ENCODE peak calls at places on chromosomes 5 and 9, in ten cellular contexts. G is MM.1S, R is GM23338, O is PC-3, J is fibroblast of lung, P is hepatocyte, U is neural progenitor cell, D is PC-9, T is HCT116, L is endothelial cell of umbilical vein. B is an unnamed sample.

GRCh38 chr5:62059960-62060359 is 246.0 kb upstream of the KIF2A start:
- DNase-seq in T (no peak), J (no peak), U (no peak), L (no peak), G (no peak), R (no peak), P (no peak), D (no peak), O (no peak), B (no peak)

GRCh38 chr5:54040018-54040417 is 270.4 kb downstream of the ARL15 start:
- DNase-seq in O (no peak), J (no peak), P (no peak), L (no peak), R (no peak), G (no peak), D (no peak), U (no peak), T (no peak), B (no peak)

GRCh38 chr9:76873056-76873792 is 32.7 kb downstream of the PRUNE2 start:
- DNase-seq in L (no peak), P (no peak), J (no peak), R (peak; percentile 83), O (no peak), G (no peak), T (no peak), D (no peak), U (peak; percentile 91), B (peak; percentile 91)

GRCh38 chr9:99079542-99079941 is 25.4 kb upstream of the TGFBR1 start:
- DNase-seq in J (no peak), P (no peak), U (no peak), G (no peak), R (no peak), D (no peak), O (no peak), L (no peak), T (no peak), B (no peak)

GRCh38 chr9:35756743-35757526 is 2.9 kb upstream of the MSMP start:
- DNase-seq in J (peak; percentile 38), G (peak; percentile 51), P (peak; percentile 81), T (peak; percentile 38), D (peak; percentile 57), L (peak; percentile 84), R (peak; percentile 85), U (peak; percentile 78), O (peak; percentile 61), B (peak; percentile 80)

GRCh38 chr9:77215874-77216273 is 38.5 kb downstream of the VPS13A start:
- DNase-seq in J (peak; percentile 8), T (no peak), R (peak; percentile 19), G (no peak), P (peak; percentile 13), L (peak; percentile 16), U (no peak), D (no peak), O (no peak), B (peak; percentile 25)

GRCh38 chr9:70988551-70988950 is 132.9 kb downstream of the TRPM3 start:
- DNase-seq in U (no peak), L (no peak), T (no peak), O (no peak), J (no peak), R (peak; percentile 4), P (no peak), G (no peak), D (no peak), B (no peak)

GRCh38 chr5:62575066-62575465 is 3.6 kb upstream of the LRRC70 start:
- DNase-seq in J (no peak), T (no peak), O (no peak), L (peak; percentile 48), U (no peak), G (no peak), D (no peak), P (no peak), R (no peak), B (no peak)

GRCh38 chr5:142013734-142014495 is 1.1 kb upstream of the GNPDA1 start:
- DNase-seq in U (no peak), J (peak; percentile 54), R (no peak), P (peak; percentile 61), T (no peak), O (peak; percentile 49), L (peak; percentile 62), G (no peak), D (no peak), B (no peak)

GRCh38 chr9:94941211-94941875 is 214.8 kb downstream of the AOPEP start:
- DNase-seq in G (no peak), T (no peak), P (peak; percentile 69), O (no peak), D (peak; percentile 96), U (no peak), R (no peak), J (peak; percentile 47), L (peak; percentile 90), B (no peak)

GRCh38 chr9:100322954-100323536 is 29.7 kb downstream of the TEX10 start:
- DNase-seq in T (peak; percentile 10), R (peak; percentile 70), G (peak; percentile 59), D (no peak), L (peak; percentile 52), P (peak; percentile 53), U (peak; percentile 45), O (peak; percentile 44), J (peak; percentile 37), B (peak; percentile 65)

GRCh38 chr5:80260461-80260860 is 4.6 kb upstream of the SERINC5 start:
- DNase-seq in U (no peak), P (no peak), D (no peak), O (no peak), L (no peak), J (no peak), G (no peak), R (no peak), T (no peak), B (no peak)

GRCh38 chr9:124297553-124297905 is 39.8 kb downstream of the NEK6 start:
- DNase-seq in J (peak; percentile 99), D (peak; percentile 92), U (peak; percentile 65), T (peak; percentile 72), O (peak; percentile 88), L (peak; percentile 95), R (peak; percentile 60), G (no peak), P (peak; percentile 41), B (no peak)

GRCh38 chr9:136199391-136200288 is 5.3 kb downstream of the LHX3 start:
- DNase-seq in O (no peak), U (no peak), D (no peak), G (no peak), L (no peak), R (peak; percentile 51), J (no peak), P (no peak), T (no peak), B (no peak)

GRCh38 chr5:154042751-154043150 is 4.0 kb downstream of the MFAP3 start:
- DNase-seq in U (no peak), O (no peak), G (no peak), R (no peak), L (peak; percentile 86), T (no peak), J (no peak), P (no peak), D (no peak), B (no peak)

GRCh38 chr5:29758986-29759421 is 1434.5 kb upstream of the CDH6 start:
- DNase-seq in L (no peak), J (no peak), D (no peak), U (peak; percentile 64), R (peak; percentile 39), G (peak; percentile 28), P (peak; percentile 73), O (no peak), T (no peak), B (peak; percentile 1)

DNA sequence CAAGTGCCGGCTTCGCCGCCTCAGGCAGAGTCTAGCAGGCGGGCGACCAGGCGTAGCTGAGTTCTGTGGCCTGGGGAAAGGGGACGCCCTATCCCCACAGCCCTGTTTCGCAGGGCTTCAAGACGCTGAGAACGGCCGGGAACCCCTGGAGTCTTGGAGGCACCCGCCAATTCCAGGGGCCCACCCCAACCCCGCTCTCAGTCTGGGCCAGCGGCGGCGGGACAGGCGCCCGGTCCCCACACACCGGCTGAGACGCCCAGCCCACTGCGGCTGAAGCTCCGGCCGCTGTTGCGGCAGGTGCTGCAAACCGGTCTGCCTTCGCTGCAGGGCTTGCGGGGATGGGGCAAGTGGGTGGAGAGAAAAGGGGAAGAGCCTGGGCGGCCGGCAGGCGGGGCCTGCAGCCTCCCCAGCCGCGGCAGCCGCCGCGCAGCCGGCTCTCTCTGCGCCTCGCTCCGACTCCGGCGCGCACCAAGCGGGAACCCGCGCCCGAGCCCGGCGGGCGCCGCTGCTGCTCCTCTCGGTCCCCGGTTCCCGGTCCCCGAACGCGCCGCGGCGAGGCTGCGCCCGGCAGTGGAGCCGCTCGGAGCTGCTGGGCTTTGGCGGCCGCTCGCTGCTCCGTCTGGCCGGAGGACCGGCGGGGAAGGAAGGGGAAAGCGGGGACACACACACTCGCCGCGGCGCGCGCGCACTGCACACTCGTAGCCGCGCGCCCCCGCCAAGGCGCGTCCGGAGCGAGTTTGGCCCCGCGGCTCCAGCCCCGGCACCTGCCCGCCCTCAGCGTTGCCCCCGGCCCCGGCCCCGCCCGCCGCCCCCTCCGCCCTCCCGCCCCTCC is at the start of gene PIP5K1B:
- DNase-seq in U (peak; percentile 90), P (peak; percentile 89), L (peak; percentile 32), D (no peak), G (peak; percentile 91), J (peak; percentile 61), T (no peak), R (peak; percentile 82), O (peak; percentile 56), B (peak; percentile 60)
- TF ChIP-seq CTCF in U (no peak), P (no peak), L (no peak), D (no peak), G (no peak), J (no peak), T (no peak), R (no peak), O (no peak), B (no peak)

GRCh38 chr5:146345578-146346366 is 7.1 kb downstream of the POU4F3 start:
- DNase-seq in J (no peak), P (no peak), L (no peak), O (no peak), T (no peak), D (no peak), G (no peak), U (peak; percentile 66), R (peak; percentile 83), B (no peak)
- TF ChIP-seq EZH2 in J (peak; percentile 96), P (peak; percentile 98), L (peak; percentile 95), O (no peak), T (no peak), D (no peak), G (no peak), U (peak; percentile 99), R (peak; percentile 93), B (peak; percentile 73)

GRCh38 chr5:24368121-24368520 is 276.7 kb downstream of the CDH10 start:
- DNase-seq in J (no peak), G (no peak), P (no peak), R (peak; percentile 16), T (no peak), U (no peak), L (no peak), O (peak; percentile 9), D (no peak), B (peak; percentile 17)
- TF ChIP-seq CTCF in J (no peak), G (no peak), P (no peak), R (no peak), T (no peak), U (peak; percentile 22), L (no peak), O (peak; percentile 49), D (no peak), B (peak; percentile 50)

DNA sequence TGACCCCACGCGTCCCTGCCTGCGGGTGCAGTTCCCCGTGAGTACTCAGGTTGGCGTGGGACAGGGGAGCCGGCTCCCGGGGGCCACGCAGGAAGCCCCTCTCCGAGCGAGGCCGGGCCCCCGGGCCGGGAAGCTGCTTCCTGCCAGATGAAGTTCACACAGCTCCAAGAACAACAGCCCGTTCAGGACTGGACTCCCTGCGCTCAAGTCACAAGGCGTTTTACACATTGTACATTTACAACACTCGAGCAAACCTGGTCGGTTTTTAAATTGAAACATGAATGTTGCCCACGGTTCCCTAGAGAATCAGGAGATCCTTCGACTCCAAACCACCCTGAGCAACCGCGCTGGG is 22.4 kb downstream of the SLC9A3 start:
- DNase-seq in U (no peak), R (no peak), L (peak; percentile 26), D (no peak), G (no peak), J (no peak), P (no peak), T (no peak), O (no peak), B (no peak)
- TF ChIP-seq EZH2 in U (no peak), R (no peak), L (no peak), D (no peak), G (no peak), J (no peak), P (no peak), T (no peak), O (no peak), B (no peak)

B was measured in A673.